ENCODE peak calls at places on chromosomes 6 and 20, in five cellular contexts. B is activated T-helper 1 cell treated with anti-CD3 and anti-CD28 coated beads, Interleukin-12 subunit alpha, Interleukin-12 subunit beta, Interleukin-2, Interleukin-4 antibody, amounts not matched to agents 30 ng/mL and 10 ng/mL and 1 ng/mL, durations not matched to agents 14 hours and 24 hours and 36 hours; S is activated T-helper 2 cell treated with anti-CD3 and anti-CD28 coated beads, Interferon-gamma antibody, Interleukin-2, Interleukin-4, amounts not matched to agents 10 μg/mL and 5 μg/mL and 100 μg/mL, durations not matched to agents 14 hours and 24 hours and 36 hours; O is HTR-8/SVneo; E is neural crest cell. F is an unnamed sample.
A peak's percentile ranks its signal among the peaks of the same experiment; 100 is the strongest.

GRCh38 chr6:151068761-151069312 is 170.9 kb upstream of the AKAP12 start:
- DNase-seq in B (no peak), S (no peak), O (no peak), E (no peak), F (peak; percentile 61)

GRCh38 chr6:116511424-116512131 is at the start of gene CALHM5:
- DNase-seq in B (no peak), S (no peak), O (peak; percentile 54), E (no peak), F (peak; percentile 91)

GRCh38 chr6:169473663-169474062 is 220.0 kb upstream of the THBS2 start:
- DNase-seq in B (no peak), S (no peak), O (no peak), E (no peak), F (peak; percentile 53)

GRCh38 chr6:134628154-134628553 is 310.2 kb upstream of the SGK1 start:
- DNase-seq in B (no peak), S (no peak), O (no peak), E (no peak), F (no peak)

GRCh38 chr6:75611702-75612375 is 10.2 kb downstream of the SENP6 start:
- DNase-seq in B (peak; percentile 22), S (no peak), O (no peak), E (no peak), F (no peak)

GRCh38 chr6:134166529-134167221 is 114.3 kb upstream of the SLC2A12 start:
- DNase-seq in B (no peak), S (no peak), O (no peak), E (no peak), F (no peak)

GRCh38 chr20:25275813-25276532 is 28.1 kb downstream of the PYGB start:
- DNase-seq in B (no peak), S (no peak), O (no peak), E (no peak), F (no peak)

GRCh38 chr20:61120595-61121515 is 131.2 kb upstream of the CDH4 start:
- DNase-seq in B (peak; percentile 2), S (no peak), O (no peak), E (peak; percentile 49), F (peak; percentile 66)

GRCh38 chr6:27280064-27280539 is 32.0 kb downstream of the POM121L2 start:
- DNase-seq in B (no peak), S (no peak), O (peak; percentile 39), E (peak; percentile 50), F (peak; percentile 42)

GRCh38 chr6:163338671-163339405 is 75.7 kb upstream of the QKI start:
- DNase-seq in B (no peak), S (no peak), O (no peak), E (no peak), F (peak; percentile 98)

GRCh38 chr20:44080646-44081267 is 106.2 kb downstream of the JPH2 start:
- DNase-seq in B (peak; percentile 55), S (peak; percentile 58), O (peak; percentile 97), E (peak; percentile 70), F (peak; percentile 88)

GRCh38 chr6:13794184-13794583 is 20.2 kb downstream of the MCUR1 start:
- DNase-seq in B (peak; percentile 17), S (no peak), O (no peak), E (no peak), F (peak; percentile 67)

GRCh38 chr6:135182120-135182992 is 1.2 kb downstream of the MYB start:
- DNase-seq in B (peak; percentile 17), S (peak; percentile 35), O (peak; percentile 8), E (peak; percentile 9), F (no peak)

GRCh38 chr20:56554869-56555268 is 21.8 kb downstream of the FAM209B start:
- DNase-seq in B (no peak), S (no peak), O (peak; percentile 97), E (no peak), F (peak; percentile 92)

GRCh38 chr20:6057704-6058103 is 3.8 kb upstream of the LRRN4 start:
- DNase-seq in B (no peak), S (no peak), O (no peak), E (no peak), F (no peak)

GRCh38 chr6:55443238-55444134 is 116.2 kb downstream of the GFRAL start:
- DNase-seq in B (no peak), S (no peak), O (no peak), E (no peak), F (no peak)

GRCh38 chr6:31336872-31337496 is 20.0 kb downstream of the HLA-B start:
- DNase-seq in B (no peak), S (no peak), O (no peak), E (no peak), F (no peak)

GRCh38 chr6:88868559-88868860 is 94.9 kb downstream of the RNGTT start:
- DNase-seq in B (no peak), S (no peak), O (peak; percentile 10), E (no peak), F (no peak)

GRCh38 chr20:14992961-14993360 is 655.5 kb upstream of the FLRT3 start:
- DNase-seq in B (no peak), S (no peak), O (no peak), E (no peak), F (peak; percentile 14)

GRCh38 chr6:101605426-101605825 is 211.9 kb downstream of the GRIK2 start:
- DNase-seq in B (no peak), S (no peak), O (no peak), E (no peak), F (no peak)

GRCh38 chr6:56749632-56750151 is 107.0 kb upstream of the DST start:
- DNase-seq in B (no peak), S (no peak), O (no peak), E (no peak), F (peak; percentile 94)

GRCh38 chr6:38212579-38212978 is 393.1 kb downstream of the ZFAND3 start:
- DNase-seq in B (no peak), S (no peak), O (no peak), E (peak; percentile 29), F (no peak)

GRCh38 chr20:56636701-56637100 is 7.6 kb downstream of the TFAP2C start:
- DNase-seq in B (no peak), S (no peak), O (no peak), E (no peak), F (no peak)